ENCODE peak calls at places on chromosomes 7 and 10, in five cellular contexts. One of them, this sample, is unnamed.

GRCh38 chr10:32104181-32104580 is 48.0 kb upstream of the KIF5B start:
- DNase-seq in H1: no peak
- DNase-seq in spleen: no peak
- DNase-seq in HCT116: no peak
- DNase-seq in esophagus muscularis mucosa: no peak
- DNase-seq in this sample: no peak

GRCh38 chr7:128405345-128406146 is 4.2 kb downstream of the IMPDH1 start:
- DNase-seq in H1: peak; percentile 68
- DNase-seq in spleen: peak; percentile 92
- DNase-seq in HCT116: no peak
- DNase-seq in esophagus muscularis mucosa: no peak
- DNase-seq in this sample: peak; percentile 70

GRCh38 chr7:55912748-55913158 is 25.5 kb downstream of the ZNF713 start:
- DNase-seq in H1: no peak
- DNase-seq in spleen: no peak
- DNase-seq in HCT116: no peak
- DNase-seq in esophagus muscularis mucosa: no peak
- DNase-seq in this sample: no peak

GRCh38 chr7:151115836-151116418 is 29.7 kb downstream of the AGAP3 start:
- DNase-seq in H1: no peak
- DNase-seq in spleen: no peak
- DNase-seq in HCT116: peak; percentile 81
- DNase-seq in esophagus muscularis mucosa: no peak
- DNase-seq in this sample: peak; percentile 78

GRCh38 chr10:60388709-60389241 is 900 bp downstream of the ANK3 start:
- DNase-seq in H1: no peak
- DNase-seq in spleen: no peak
- DNase-seq in HCT116: no peak
- DNase-seq in esophagus muscularis mucosa: no peak
- DNase-seq in this sample: no peak

GRCh38 chr10:29712108-29712507 is 77.3 kb upstream of the SVIL start:
- DNase-seq in H1: no peak
- DNase-seq in spleen: no peak
- DNase-seq in HCT116: no peak
- DNase-seq in esophagus muscularis mucosa: no peak
- DNase-seq in this sample: no peak

GRCh38 chr7:17269345-17270221 is 28.9 kb upstream of the AHR start:
- DNase-seq in H1: no peak
- DNase-seq in spleen: no peak
- DNase-seq in HCT116: no peak
- DNase-seq in esophagus muscularis mucosa: no peak
- DNase-seq in this sample: no peak

GRCh38 chr10:50551894-50552293 is 71.9 kb downstream of the SGMS1 start:
- DNase-seq in H1: no peak
- DNase-seq in spleen: no peak
- DNase-seq in HCT116: no peak
- DNase-seq in esophagus muscularis mucosa: peak; percentile 12
- DNase-seq in this sample: no peak

GRCh38 chr7:49850921-49851613 is 77.6 kb downstream of the VWC2 start:
- DNase-seq in H1: no peak
- DNase-seq in spleen: no peak
- DNase-seq in HCT116: no peak
- DNase-seq in esophagus muscularis mucosa: no peak
- DNase-seq in this sample: no peak

GRCh38 chr10:102627446-102628293 is 16.6 kb upstream of the TRIM8 start:
- DNase-seq in H1: peak; percentile 84
- DNase-seq in spleen: peak; percentile 69
- DNase-seq in HCT116: no peak
- DNase-seq in esophagus muscularis mucosa: no peak
- DNase-seq in this sample: no peak

GRCh38 chr10:3948843-3949242 is 163.8 kb upstream of the KLF6 start:
- DNase-seq in H1: no peak
- DNase-seq in spleen: no peak
- DNase-seq in HCT116: no peak
- DNase-seq in esophagus muscularis mucosa: no peak
- DNase-seq in this sample: peak; percentile 63

DNA sequence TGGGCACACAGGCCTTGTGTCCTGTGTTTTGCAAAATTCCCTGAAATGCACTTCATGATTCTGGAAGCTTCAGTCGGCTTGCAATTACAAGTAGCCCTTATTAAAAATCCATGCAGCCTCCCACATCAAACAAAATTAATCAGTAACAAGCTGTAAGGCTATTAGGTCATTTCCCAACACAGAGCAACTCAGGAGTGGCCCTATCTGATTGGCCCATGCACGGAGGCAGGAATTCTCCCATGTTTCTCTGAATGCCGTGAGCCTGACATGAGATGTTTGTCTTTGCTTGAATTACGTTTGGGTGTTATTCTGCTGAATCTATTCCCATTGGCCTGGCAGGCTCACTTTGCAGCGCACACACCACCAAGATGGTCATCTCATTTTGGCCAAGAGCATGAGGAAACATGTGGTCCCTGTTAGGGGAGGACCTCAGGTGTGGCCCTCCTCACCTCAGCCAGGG is 36.9 kb downstream of the FOXL3 start:
- DNase-seq in H1: no peak
- DNase-seq in spleen: no peak
- DNase-seq in HCT116: no peak
- DNase-seq in esophagus muscularis mucosa: no peak
- DNase-seq in this sample: peak; percentile 54
- TF ChIP-seq POLR2A in H1: no peak
- TF ChIP-seq POLR2A in spleen: no peak
- TF ChIP-seq POLR2A in HCT116: no peak
- TF ChIP-seq POLR2A in esophagus muscularis mucosa: no peak
- TF ChIP-seq POLR2A in this sample: no peak

GRCh38 chr7:27107901-27108381 is 5.5 kb upstream of the HOXA2 start:
- DNase-seq in H1: no peak
- DNase-seq in spleen: no peak
- DNase-seq in HCT116: no peak
- DNase-seq in esophagus muscularis mucosa: no peak
- DNase-seq in this sample: no peak

GRCh38 chr7:27107391-27107900 is 5.0 kb upstream of the HOXA2 start:
- DNase-seq in H1: no peak
- DNase-seq in spleen: no peak
- DNase-seq in HCT116: no peak
- DNase-seq in esophagus muscularis mucosa: no peak
- DNase-seq in this sample: peak; percentile 41

GRCh38 chr7:27105161-27106122 is 3.0 kb upstream of the HOXA2 start:
- DNase-seq in H1: no peak
- DNase-seq in spleen: no peak
- DNase-seq in HCT116: no peak
- DNase-seq in esophagus muscularis mucosa: no peak
- DNase-seq in this sample: no peak

GRCh38 chr7:27106181-27106905 is 3.9 kb upstream of the HOXA2 start:
- DNase-seq in H1: peak; percentile 68
- DNase-seq in spleen: no peak
- DNase-seq in HCT116: no peak
- DNase-seq in esophagus muscularis mucosa: no peak
- DNase-seq in this sample: no peak

DNA sequence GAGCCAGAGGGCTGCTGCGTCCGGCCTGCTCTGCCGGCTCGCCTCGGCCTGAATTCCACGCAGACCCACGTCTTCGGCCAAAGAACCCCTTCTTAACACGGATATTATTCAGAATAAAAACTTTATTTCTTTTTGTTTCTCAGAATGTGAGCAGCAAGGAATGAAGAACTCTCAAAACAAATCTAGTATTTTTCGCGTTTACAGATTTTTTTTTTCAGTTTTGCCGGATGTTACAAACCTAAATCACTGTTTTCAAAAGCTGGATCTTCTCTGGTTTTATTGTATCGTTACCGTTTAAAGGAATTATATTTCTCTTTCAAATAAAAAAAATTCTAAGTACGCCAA is 4.4 kb upstream of the HOXA2 start:
- DNase-seq in H1: no peak
- DNase-seq in spleen: no peak
- DNase-seq in HCT116: no peak
- DNase-seq in esophagus muscularis mucosa: no peak
- DNase-seq in this sample: no peak
- H3K9me3 ChIP-seq in H1: no peaks in the 10 kb centered on the region
- H3K9me3 ChIP-seq in spleen: no peaks in the 10 kb centered on the region
- H3K9me3 ChIP-seq in HCT116: no peaks in the 10 kb centered on the region
- H3K9me3 ChIP-seq in esophagus muscularis mucosa: no peaks in the 10 kb centered on the region
- H3K9me3 ChIP-seq in this sample: no peaks in the 10 kb centered on the region

GRCh38 chr10:73798927-73799563 is 12.4 kb downstream of the NDST2 start:
- DNase-seq in H1: no peak
- DNase-seq in spleen: peak; percentile 74
- DNase-seq in HCT116: no peak
- DNase-seq in esophagus muscularis mucosa: no peak
- DNase-seq in this sample: no peak
- TF ChIP-seq POLR2A in H1: no peak
- TF ChIP-seq POLR2A in spleen: peak; percentile 8
- TF ChIP-seq POLR2A in HCT116: no peak
- TF ChIP-seq POLR2A in esophagus muscularis mucosa: no peak
- TF ChIP-seq POLR2A in this sample: no peak

GRCh38 chr7:7183061-7183832 is 903 bp downstream of the C1GALT1 start:
- DNase-seq in H1: no peak
- DNase-seq in spleen: peak; percentile 94
- DNase-seq in HCT116: no peak
- DNase-seq in esophagus muscularis mucosa: no peak
- DNase-seq in this sample: peak; percentile 78
- H3K9me3 ChIP-seq in H1: no peaks in the 10 kb centered on the region
- H3K9me3 ChIP-seq in spleen: no peaks in the 10 kb centered on the region
- H3K9me3 ChIP-seq in HCT116: no peaks in the 10 kb centered on the region
- H3K9me3 ChIP-seq in esophagus muscularis mucosa: no peaks in the 10 kb centered on the region
- H3K9me3 ChIP-seq in this sample: no peaks in the 10 kb centered on the region

GRCh38 chr7:44380831-44381493 is 55.6 kb upstream of the CAMK2B start:
- DNase-seq in H1: peak; percentile 41
- DNase-seq in spleen: peak; percentile 64
- DNase-seq in HCT116: no peak
- DNase-seq in esophagus muscularis mucosa: peak; percentile 83
- DNase-seq in this sample: no peak
- TF ChIP-seq POLR2A in H1: no peak
- TF ChIP-seq POLR2A in spleen: no peak
- TF ChIP-seq POLR2A in HCT116: no peak
- TF ChIP-seq POLR2A in esophagus muscularis mucosa: no peak
- TF ChIP-seq POLR2A in this sample: no peak

GRCh38 chr7:73737491-73738219 is 947 bp downstream of the ABHD11 start:
- DNase-seq in H1: no peak
- DNase-seq in spleen: peak; percentile 87
- DNase-seq in HCT116: no peak
- DNase-seq in esophagus muscularis mucosa: no peak
- DNase-seq in this sample: no peak
- H3K9me3 ChIP-seq in H1: no peaks in the 10 kb centered on the region
- H3K9me3 ChIP-seq in spleen: no peaks in the 10 kb centered on the region
- H3K9me3 ChIP-seq in HCT116: no peaks in the 10 kb centered on the region
- H3K9me3 ChIP-seq in esophagus muscularis mucosa: no peaks in the 10 kb centered on the region
- H3K9me3 ChIP-seq in this sample: no peaks in the 10 kb centered on the region

This sample was measured in transverse colon.